ENCODE peak calls at places on chromosomes 7 and 10, in eight cellular contexts. One of them, this sample, is unnamed.

GRCh38 chr10:45075821-45076220 is 75.1 kb downstream of the ZNF22 start:
- DNase-seq in T47D: no peak
- DNase-seq in hepatocyte: no peak
- DNase-seq in NCI-H2081: no peak
- DNase-seq in AG20443: no peak
- DNase-seq in sigmoid colon: no peak
- DNase-seq in cardiac muscle cell: no peak
- DNase-seq in midbrain: no peak
- DNase-seq in this sample: no peak

GRCh38 chr7:1348836-1349335 is 110.4 kb downstream of the MICALL2 start:
- DNase-seq in AG20443: no peak
- DNase-seq in hepatocyte: no peak
- DNase-seq in T47D: no peak
- DNase-seq in midbrain: no peak
- DNase-seq in sigmoid colon: peak; percentile 37
- DNase-seq in NCI-H2081: no peak
- DNase-seq in cardiac muscle cell: no peak
- DNase-seq in this sample: no peak

GRCh38 chr7:134431805-134432204 is 27.1 kb downstream of the AKR1B1 start:
- DNase-seq in NCI-H2081: no peak
- DNase-seq in T47D: no peak
- DNase-seq in cardiac muscle cell: no peak
- DNase-seq in AG20443: no peak
- DNase-seq in hepatocyte: peak; percentile 75
- DNase-seq in sigmoid colon: no peak
- DNase-seq in midbrain: no peak
- DNase-seq in this sample: no peak

GRCh38 chr10:67211680-67212079 is 285.8 kb downstream of the LRRTM3 start:
- DNase-seq in midbrain: no peak
- DNase-seq in cardiac muscle cell: no peak
- DNase-seq in hepatocyte: no peak
- DNase-seq in AG20443: no peak
- DNase-seq in T47D: no peak
- DNase-seq in NCI-H2081: no peak
- DNase-seq in sigmoid colon: no peak
- DNase-seq in this sample: no peak

GRCh38 chr10:91552706-91553105 is 80.2 kb downstream of the PPP1R3C start:
- DNase-seq in sigmoid colon: no peak
- DNase-seq in cardiac muscle cell: peak; percentile 50
- DNase-seq in AG20443: peak; percentile 38
- DNase-seq in midbrain: peak; percentile 16
- DNase-seq in hepatocyte: peak; percentile 23
- DNase-seq in NCI-H2081: no peak
- DNase-seq in T47D: no peak
- DNase-seq in this sample: peak; percentile 50

GRCh38 chr10:113895018-113895417 is 40.6 kb downstream of the NHLRC2 start:
- DNase-seq in sigmoid colon: no peak
- DNase-seq in NCI-H2081: no peak
- DNase-seq in hepatocyte: no peak
- DNase-seq in T47D: no peak
- DNase-seq in cardiac muscle cell: no peak
- DNase-seq in AG20443: peak; percentile 36
- DNase-seq in midbrain: no peak
- DNase-seq in this sample: no peak

GRCh38 chr7:71145906-71146901 is 14.3 kb downstream of the GALNT17 start:
- DNase-seq in cardiac muscle cell: no peak
- DNase-seq in NCI-H2081: no peak
- DNase-seq in T47D: no peak
- DNase-seq in midbrain: no peak
- DNase-seq in AG20443: no peak
- DNase-seq in hepatocyte: no peak
- DNase-seq in sigmoid colon: no peak
- DNase-seq in this sample: peak; percentile 74

GRCh38 chr10:14244147-14244546 is 86.6 kb downstream of the FRMD4A start:
- DNase-seq in sigmoid colon: no peak
- DNase-seq in midbrain: no peak
- DNase-seq in NCI-H2081: no peak
- DNase-seq in AG20443: no peak
- DNase-seq in T47D: no peak
- DNase-seq in cardiac muscle cell: no peak
- DNase-seq in hepatocyte: no peak
- DNase-seq in this sample: no peak

GRCh38 chr7:151243411-151244155 is 4.9 kb downstream of the SMARCD3 start:
- DNase-seq in cardiac muscle cell: no peak
- DNase-seq in AG20443: peak; percentile 11
- DNase-seq in hepatocyte: no peak
- DNase-seq in T47D: no peak
- DNase-seq in NCI-H2081: peak; percentile 25
- DNase-seq in sigmoid colon: no peak
- DNase-seq in midbrain: no peak
- DNase-seq in this sample: no peak

GRCh38 chr7:1367501-1367900 is 91.8 kb downstream of the MICALL2 start:
- DNase-seq in hepatocyte: no peak
- DNase-seq in T47D: no peak
- DNase-seq in midbrain: no peak
- DNase-seq in AG20443: no peak
- DNase-seq in sigmoid colon: no peak
- DNase-seq in cardiac muscle cell: no peak
- DNase-seq in NCI-H2081: no peak
- DNase-seq in this sample: no peak

GRCh38 chr10:132866601-132867381 is 75.6 kb downstream of the CFAP46 start:
- DNase-seq in T47D: no peak
- DNase-seq in midbrain: no peak
- DNase-seq in sigmoid colon: peak; percentile 38
- DNase-seq in AG20443: no peak
- DNase-seq in NCI-H2081: no peak
- DNase-seq in cardiac muscle cell: no peak
- DNase-seq in hepatocyte: no peak
- DNase-seq in this sample: no peak

GRCh38 chr10:30489291-30489823 is 55.4 kb downstream of the MAP3K8 start:
- DNase-seq in midbrain: no peak
- DNase-seq in hepatocyte: no peak
- DNase-seq in cardiac muscle cell: no peak
- DNase-seq in sigmoid colon: no peak
- DNase-seq in T47D: no peak
- DNase-seq in NCI-H2081: no peak
- DNase-seq in AG20443: no peak
- DNase-seq in this sample: no peak

GRCh38 chr10:520402-520787 is 169.1 kb downstream of the DIP2C start:
- DNase-seq in cardiac muscle cell: peak; percentile 31
- DNase-seq in midbrain: no peak
- DNase-seq in AG20443: no peak
- DNase-seq in T47D: peak; percentile 81
- DNase-seq in hepatocyte: no peak
- DNase-seq in sigmoid colon: peak; percentile 77
- DNase-seq in NCI-H2081: no peak
- DNase-seq in this sample: peak; percentile 39

This sample was measured in testis.